ENCODE peak calls at places on chromosomes 4 and X, in five cellular contexts. One of them, this sample, is unnamed. For H3K4me1, the result is how much of the 10 kb centered on the place peaks cover.

GRCh38 chr4:153987291-153987690 is 198.4 kb upstream of the SFRP2 start:
- DNase-seq in K562: no peak
- DNase-seq in right lobe of liver: no peak
- DNase-seq in adrenal gland: no peak
- DNase-seq in psoas muscle: no peak
- DNase-seq in this sample: no peak

GRCh38 chrX:734411-734810 is 103.8 kb downstream of the SHOX start:
- DNase-seq in K562: no peak
- DNase-seq in right lobe of liver: peak
- DNase-seq in adrenal gland: no peak
- DNase-seq in psoas muscle: no peak
- DNase-seq in this sample: no peak

GRCh38 chr4:51830146-51830545 is 12.8 kb upstream of the DCUN1D4 start:
- DNase-seq in K562: no peak
- DNase-seq in right lobe of liver: no peak
- DNase-seq in adrenal gland: no peak
- DNase-seq in psoas muscle: no peak
- DNase-seq in this sample: no peak

GRCh38 chrX:77493677-77494553 is 46.7 kb downstream of the FGF16 start:
- DNase-seq in K562: peak
- DNase-seq in right lobe of liver: no peak
- DNase-seq in adrenal gland: no peak
- DNase-seq in psoas muscle: no peak
- DNase-seq in this sample: no peak

GRCh38 chr4:127985989-127986388 is 20.8 kb downstream of the ABHD18 start:
- DNase-seq in K562: no peak
- DNase-seq in right lobe of liver: no peak
- DNase-seq in adrenal gland: no peak
- DNase-seq in psoas muscle: no peak
- DNase-seq in this sample: no peak

GRCh38 chrX:56068274-56068758 is 163.8 kb upstream of the KLF8 start:
- DNase-seq in K562: no peak
- DNase-seq in right lobe of liver: no peak
- DNase-seq in adrenal gland: no peak
- DNase-seq in psoas muscle: peak
- DNase-seq in this sample: peak

GRCh38 chr4:81198151-81198550 is 16.9 kb downstream of the PRKG2 start:
- DNase-seq in K562: no peak
- DNase-seq in right lobe of liver: no peak
- DNase-seq in adrenal gland: no peak
- DNase-seq in psoas muscle: no peak
- DNase-seq in this sample: no peak

GRCh38 chr4:102780476-102781144 is 19.8 kb upstream of the MANBA start:
- DNase-seq in K562: peak
- DNase-seq in right lobe of liver: no peak
- DNase-seq in adrenal gland: no peak
- DNase-seq in psoas muscle: no peak
- DNase-seq in this sample: no peak

GRCh38 chr4:110361921-110362320 is 114.0 kb upstream of the ENPEP start:
- DNase-seq in K562: no peak
- DNase-seq in right lobe of liver: no peak
- DNase-seq in adrenal gland: no peak
- DNase-seq in psoas muscle: no peak
- DNase-seq in this sample: no peak

GRCh38 chr4:159410076-159410777 is 307.3 kb downstream of the RAPGEF2 start:
- DNase-seq in K562: no peak
- DNase-seq in right lobe of liver: no peak
- DNase-seq in adrenal gland: no peak
- DNase-seq in psoas muscle: no peak
- DNase-seq in this sample: no peak

GRCh38 chrX:130896816-130897508 is 6.0 kb downstream of the ENOX2 start:
- DNase-seq in K562: no peak
- DNase-seq in right lobe of liver: no peak
- DNase-seq in adrenal gland: no peak
- DNase-seq in psoas muscle: no peak
- DNase-seq in this sample: no peak

GRCh38 chr4:141637565-141637964 is 1.2 kb downstream of the IL15 start:
- DNase-seq in K562: no peak
- DNase-seq in right lobe of liver: no peak
- DNase-seq in adrenal gland: no peak
- DNase-seq in psoas muscle: no peak
- DNase-seq in this sample: no peak

GRCh38 chr4:82746705-82747567 is 51.7 kb downstream of the SCD5 start:
- DNase-seq in K562: no peak
- DNase-seq in right lobe of liver: peak
- DNase-seq in adrenal gland: no peak
- DNase-seq in psoas muscle: no peak
- DNase-seq in this sample: no peak

GRCh38 chr4:126973201-126973600 is 659.6 kb upstream of the INTU start:
- DNase-seq in K562: no peak
- DNase-seq in right lobe of liver: no peak
- DNase-seq in adrenal gland: no peak
- DNase-seq in psoas muscle: no peak
- DNase-seq in this sample: no peak

GRCh38 chr4:137635596-137635995 is 103.3 kb upstream of the PCDH18 start:
- DNase-seq in K562: no peak
- DNase-seq in right lobe of liver: no peak
- DNase-seq in adrenal gland: no peak
- DNase-seq in psoas muscle: no peak
- DNase-seq in this sample: no peak

GRCh38 chrX:148574247-148574973 is 74.0 kb downstream of the AFF2 start:
- DNase-seq in K562: no peak
- DNase-seq in right lobe of liver: no peak
- DNase-seq in adrenal gland: no peak
- DNase-seq in psoas muscle: no peak
- DNase-seq in this sample: no peak

GRCh38 chr4:115609631-115610030 is 496.2 kb upstream of the NDST4 start:
- DNase-seq in K562: no peak
- DNase-seq in right lobe of liver: no peak
- DNase-seq in adrenal gland: no peak
- DNase-seq in psoas muscle: no peak
- DNase-seq in this sample: no peak

GRCh38 chr4:139903845-139904244 is 238.2 kb downstream of the MGST2 start:
- DNase-seq in K562: no peak
- DNase-seq in right lobe of liver: no peak
- DNase-seq in adrenal gland: no peak
- DNase-seq in psoas muscle: no peak
- DNase-seq in this sample: no peak

GRCh38 chrX:150547511-150548115 is 20.8 kb upstream of the MTM1 start:
- DNase-seq in K562: peak
- DNase-seq in right lobe of liver: peak
- DNase-seq in adrenal gland: peak
- DNase-seq in psoas muscle: peak
- DNase-seq in this sample: no peak

GRCh38 chr4:55903577-55903976 is 45.2 kb upstream of the CEP135 start:
- DNase-seq in K562: no peak
- DNase-seq in right lobe of liver: no peak
- DNase-seq in adrenal gland: no peak
- DNase-seq in psoas muscle: no peak
- DNase-seq in this sample: no peak

GRCh38 chrX:139533444-139533843 is 2.9 kb downstream of the F9 start:
- DNase-seq in K562: no peak
- DNase-seq in right lobe of liver: peak
- DNase-seq in adrenal gland: no peak
- DNase-seq in psoas muscle: no peak
- DNase-seq in this sample: no peak

GRCh38 chrX:8711401-8711800 is 20.5 kb downstream of the ANOS1 start:
- DNase-seq in K562: peak
- DNase-seq in right lobe of liver: no peak
- DNase-seq in adrenal gland: no peak
- DNase-seq in psoas muscle: no peak
- DNase-seq in this sample: no peak

GRCh38 chr4:38691251-38692008 is 27.4 kb downstream of the KLF3 start:
- DNase-seq in K562: no peak
- DNase-seq in right lobe of liver: no peak
- DNase-seq in adrenal gland: no peak
- DNase-seq in psoas muscle: no peak
- DNase-seq in this sample: no peak

GRCh38 chrX:40154853-40155616 is 57.3 kb upstream of the BCOR start:
- DNase-seq in K562: peak
- DNase-seq in right lobe of liver: peak
- DNase-seq in adrenal gland: peak
- DNase-seq in psoas muscle: peak
- DNase-seq in this sample: no peak

GRCh38 chrX:148416931-148417330 is 83.5 kb upstream of the AFF2 start:
- DNase-seq in K562: no peak
- DNase-seq in right lobe of liver: no peak
- DNase-seq in adrenal gland: no peak
- DNase-seq in psoas muscle: no peak
- DNase-seq in this sample: no peak

GRCh38 chrX:150581093-150581775 is 12.8 kb downstream of the MTM1 start:
- DNase-seq in K562: no peak
- DNase-seq in right lobe of liver: no peak
- DNase-seq in adrenal gland: no peak
- DNase-seq in psoas muscle: no peak
- DNase-seq in this sample: no peak

GRCh38 chrX:270848-271367 is 10.3 kb upstream of the PLCXD1 start:
- DNase-seq in K562: no peak
- DNase-seq in right lobe of liver: peak
- DNase-seq in adrenal gland: peak
- DNase-seq in psoas muscle: peak
- DNase-seq in this sample: no peak

GRCh38 chrX:142244568-142244967 is 39.5 kb upstream of the MAGEC2 start:
- DNase-seq in K562: no peak
- DNase-seq in right lobe of liver: no peak
- DNase-seq in adrenal gland: no peak
- DNase-seq in psoas muscle: no peak
- DNase-seq in this sample: no peak

GRCh38 chrX:142251665-142252064 is 46.6 kb upstream of the MAGEC2 start:
- DNase-seq in K562: no peak
- DNase-seq in right lobe of liver: no peak
- DNase-seq in adrenal gland: no peak
- DNase-seq in psoas muscle: no peak
- DNase-seq in this sample: no peak

GRCh38 chrX:142250502-142250901 is 45.4 kb upstream of the MAGEC2 start:
- DNase-seq in K562: no peak
- DNase-seq in right lobe of liver: no peak
- DNase-seq in adrenal gland: no peak
- DNase-seq in psoas muscle: no peak
- DNase-seq in this sample: no peak

GRCh38 chrX:142251202-142251601 is 46.1 kb upstream of the MAGEC2 start:
- DNase-seq in K562: no peak
- DNase-seq in right lobe of liver: no peak
- DNase-seq in adrenal gland: no peak
- DNase-seq in psoas muscle: no peak
- DNase-seq in this sample: no peak

GRCh38 chrX:142249721-142250120 is 44.6 kb upstream of the MAGEC2 start:
- DNase-seq in K562: no peak
- DNase-seq in right lobe of liver: no peak
- DNase-seq in adrenal gland: no peak
- DNase-seq in psoas muscle: no peak
- DNase-seq in this sample: no peak
- H3K27ac ChIP-seq in K562: no peak
- H3K27ac ChIP-seq in right lobe of liver: no peak
- H3K27ac ChIP-seq in adrenal gland: no peak
- H3K27ac ChIP-seq in psoas muscle: no peak
- H3K27ac ChIP-seq in this sample: no peak

DNA sequence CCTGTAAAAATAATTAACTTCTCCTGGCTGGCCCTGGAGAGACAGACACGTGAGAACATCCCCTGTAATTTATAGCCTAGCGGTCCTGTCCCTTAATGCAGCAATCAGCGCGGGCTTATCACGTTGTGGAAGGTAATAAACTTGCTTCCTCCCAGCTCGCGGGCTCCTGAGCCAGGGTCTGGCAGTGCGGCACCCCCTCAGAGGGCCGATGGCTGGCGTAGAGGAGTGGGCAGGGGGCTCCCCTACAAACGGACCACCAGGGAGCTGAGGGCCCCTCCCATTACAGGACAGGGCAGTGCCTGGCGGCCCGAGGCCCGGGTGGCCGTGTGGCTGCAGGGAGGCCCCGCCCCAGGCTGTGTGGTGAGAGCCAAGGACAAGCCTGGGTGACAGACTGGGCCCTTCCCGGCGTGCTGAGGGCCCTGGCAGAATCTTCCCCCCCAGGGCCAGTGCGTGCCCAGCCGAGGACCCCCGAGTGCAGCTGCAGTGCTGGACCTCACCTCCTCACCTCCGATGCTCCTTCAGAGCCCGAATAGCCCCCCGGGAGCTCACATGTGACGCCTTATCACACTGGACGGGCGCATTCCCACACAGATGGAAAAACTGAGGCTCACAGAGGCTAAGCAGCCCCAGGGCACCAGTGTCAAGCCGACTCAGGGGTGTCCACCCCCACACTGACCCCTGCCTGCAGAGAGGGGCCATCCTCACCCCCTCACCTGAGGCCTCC is 84.8 kb upstream of the NKX1-1 start:
- DNase-seq in K562: no peak
- DNase-seq in right lobe of liver: peak
- DNase-seq in adrenal gland: no peak
- DNase-seq in psoas muscle: peak
- DNase-seq in this sample: no peak
- H3K4me1 ChIP-seq in K562: under half
- H3K4me1 ChIP-seq in right lobe of liver: under half
- H3K4me1 ChIP-seq in adrenal gland: under half
- H3K4me1 ChIP-seq in psoas muscle: under half
- H3K4me1 ChIP-seq in this sample: under half

GRCh38 chr4:184807797-184808718 is 17.7 kb downstream of the ACSL1 start:
- DNase-seq in K562: no peak
- DNase-seq in right lobe of liver: no peak
- DNase-seq in adrenal gland: peak
- DNase-seq in psoas muscle: peak
- DNase-seq in this sample: no peak
- H3K27ac ChIP-seq in K562: no peak
- H3K27ac ChIP-seq in right lobe of liver: peak
- H3K27ac ChIP-seq in adrenal gland: no peak
- H3K27ac ChIP-seq in psoas muscle: peak
- H3K27ac ChIP-seq in this sample: no peak

GRCh38 chr4:40194602-40195161 is 2.1 kb upstream of the RHOH start:
- DNase-seq in K562: no peak
- DNase-seq in right lobe of liver: no peak
- DNase-seq in adrenal gland: no peak
- DNase-seq in psoas muscle: no peak
- DNase-seq in this sample: peak

GRCh38 chr4:40192286-40193017 is 4.4 kb upstream of the RHOH start:
- DNase-seq in K562: no peak
- DNase-seq in right lobe of liver: no peak
- DNase-seq in adrenal gland: no peak
- DNase-seq in psoas muscle: no peak
- DNase-seq in this sample: no peak

GRCh38 chr4:40193578-40193977 is 3.3 kb upstream of the RHOH start:
- DNase-seq in K562: no peak
- DNase-seq in right lobe of liver: no peak
- DNase-seq in adrenal gland: no peak
- DNase-seq in psoas muscle: no peak
- DNase-seq in this sample: no peak

GRCh38 chr4:40190880-40191815 is 5.7 kb upstream of the RHOH start:
- DNase-seq in K562: no peak
- DNase-seq in right lobe of liver: no peak
- DNase-seq in adrenal gland: no peak
- DNase-seq in psoas muscle: no peak
- DNase-seq in this sample: peak

GRCh38 chr4:40193018-40193571 is 3.7 kb upstream of the RHOH start:
- DNase-seq in K562: peak
- DNase-seq in right lobe of liver: no peak
- DNase-seq in adrenal gland: no peak
- DNase-seq in psoas muscle: no peak
- DNase-seq in this sample: peak
- H3K4me1 ChIP-seq in K562: under half
- H3K4me1 ChIP-seq in right lobe of liver: under half
- H3K4me1 ChIP-seq in adrenal gland: under half
- H3K4me1 ChIP-seq in psoas muscle: under half
- H3K4me1 ChIP-seq in this sample: under half